ENCODE peak calls at places on chromosomes 12 and 14, in seven cellular contexts. C is HepG2, T is K562, Q is SK-N-SH, H is H1, O is GM12878, Z is HCT116. U is an unnamed sample.
A peak's percentile ranks its signal among the peaks of the same experiment; 100 is the strongest.

GRCh38 chr14:89027097-89027740 is 202.8 kb downstream of the TTC8 start:
- DNase-seq in C (peak; percentile 21), O (no peak), Z (peak; percentile 13), H (peak; percentile 89), Q (no peak), T (peak; percentile 84), U (peak; percentile 53)

GRCh38 chr12:132465269-132466190 is 24.4 kb upstream of the FBRSL1 start:
- DNase-seq in Q (no peak), C (no peak), H (no peak), Z (no peak), O (no peak), T (no peak), U (no peak)

GRCh38 chr14:77025744-77026165 is 2.8 kb downstream of the IRF2BPL start:
- DNase-seq in Q (peak; percentile 58), H (no peak), C (no peak), Z (no peak), T (no peak), O (no peak), U (no peak)

GRCh38 chr12:62862259-62862881 is 72.6 kb downstream of the PPM1H start:
- DNase-seq in Q (no peak), C (no peak), H (no peak), T (no peak), O (no peak), Z (no peak), U (no peak)

GRCh38 chr12:122393822-122394221 is 28.6 kb downstream of the CLIP1 start:
- DNase-seq in C (no peak), H (no peak), T (no peak), Z (no peak), O (no peak), Q (no peak), U (no peak)

GRCh38 chr12:9049520-9050133 is 60.3 kb downstream of the KLRG1 start:
- DNase-seq in O (no peak), H (no peak), Q (peak; percentile 44), C (peak; percentile 46), T (peak; percentile 22), Z (peak; percentile 48), U (peak; percentile 22)

GRCh38 chr14:23365353-23366162 is 586 bp upstream of the EFS start:
- DNase-seq in T (no peak), C (no peak), H (peak; percentile 82), Z (no peak), O (no peak), Q (peak; percentile 81), U (peak; percentile 83)

GRCh38 chr14:59895721-59896120 is 24.2 kb upstream of the LRRC9 start:
- DNase-seq in O (no peak), T (no peak), C (no peak), H (no peak), Z (no peak), Q (no peak), U (no peak)

GRCh38 chr14:26598081-26598671 is 343 bp upstream of the NOVA1 start:
- DNase-seq in C (peak; percentile 77), T (peak; percentile 9), H (peak; percentile 96), O (no peak), Z (no peak), Q (peak; percentile 87), U (peak; percentile 31)

GRCh38 chr12:71725011-71725410 is 29.7 kb upstream of the RAB21 start:
- DNase-seq in T (no peak), C (no peak), O (no peak), Z (no peak), Q (no peak), H (no peak), U (no peak)

GRCh38 chr12:46217686-46218508 is 50.9 kb downstream of the SLC38A1 start:
- DNase-seq in Z (no peak), C (no peak), H (no peak), Q (no peak), T (no peak), O (peak; percentile 90), U (no peak)

GRCh38 chr14:77133718-77134338 is 7.8 kb downstream of the ZDHHC22 start:
- DNase-seq in O (no peak), Q (no peak), Z (no peak), T (peak; percentile 45), H (peak; percentile 84), C (peak; percentile 58), U (peak; percentile 97)

GRCh38 chr12:120739031-120739762 is 13.6 kb downstream of the ACADS start:
- DNase-seq in Z (no peak), C (no peak), T (no peak), H (no peak), O (no peak), Q (no peak), U (no peak)
- TF ChIP-seq JUND in Z (no peak), C (no peak), T (no peak), H (no peak), O (no peak), Q (no peak), U (no peak)

GRCh38 chr12:20404576-20405346 is 36.4 kb downstream of the PDE3A start:
- DNase-seq in T (no peak), Q (peak; percentile 6), Z (no peak), C (no peak), H (no peak), O (no peak), U (no peak)
- TF ChIP-seq JUND in T (no peak), Q (no peak), Z (no peak), C (no peak), H (no peak), O (no peak), U (no peak)

DNA sequence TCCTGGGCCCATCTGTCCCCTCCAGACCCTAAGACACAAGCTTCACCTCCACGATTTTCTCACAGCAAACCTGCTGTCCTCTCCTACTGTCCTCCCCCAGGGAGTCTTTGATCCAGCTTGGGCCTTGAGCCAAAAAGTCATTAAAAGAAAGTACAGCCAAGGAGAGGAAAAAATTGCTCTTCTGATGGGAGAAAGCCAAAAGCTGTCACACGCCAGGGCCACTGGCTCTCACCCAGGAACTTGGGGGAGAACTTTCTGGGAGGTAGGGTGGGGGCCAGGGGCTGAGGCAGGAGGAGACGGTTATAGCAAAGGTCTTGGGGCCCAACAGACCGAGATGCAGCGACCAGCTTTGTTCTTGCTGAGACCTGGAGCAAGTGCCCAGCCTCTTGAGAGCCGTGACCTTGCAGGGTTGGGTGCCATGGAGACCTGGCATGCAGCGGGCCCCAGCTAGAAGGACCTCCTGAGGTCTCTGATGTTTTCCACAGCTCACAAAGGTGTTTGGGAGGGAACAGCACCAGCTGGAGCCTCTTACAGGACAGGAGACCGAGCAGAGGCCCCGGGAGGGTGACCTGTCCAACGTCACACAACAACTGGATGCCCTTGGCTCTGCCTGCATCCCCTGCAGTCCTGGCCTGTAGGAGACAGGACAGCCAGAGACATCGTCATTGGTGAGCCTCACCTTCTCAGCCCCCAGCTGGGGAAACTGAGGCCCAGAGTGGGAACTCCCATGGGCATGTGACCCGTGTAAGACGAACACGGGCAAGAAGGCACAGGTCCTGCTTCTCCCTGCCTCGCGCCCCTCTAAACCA is 124.5 kb downstream of the CALM1 start:
- DNase-seq in C (no peak), O (no peak), T (no peak), H (no peak), Q (no peak), Z (no peak), U (peak; percentile 46)
- TF ChIP-seq JUND in C (no peak), O (no peak), T (no peak), H (no peak), Q (no peak), Z (no peak), U (no peak)

DNA sequence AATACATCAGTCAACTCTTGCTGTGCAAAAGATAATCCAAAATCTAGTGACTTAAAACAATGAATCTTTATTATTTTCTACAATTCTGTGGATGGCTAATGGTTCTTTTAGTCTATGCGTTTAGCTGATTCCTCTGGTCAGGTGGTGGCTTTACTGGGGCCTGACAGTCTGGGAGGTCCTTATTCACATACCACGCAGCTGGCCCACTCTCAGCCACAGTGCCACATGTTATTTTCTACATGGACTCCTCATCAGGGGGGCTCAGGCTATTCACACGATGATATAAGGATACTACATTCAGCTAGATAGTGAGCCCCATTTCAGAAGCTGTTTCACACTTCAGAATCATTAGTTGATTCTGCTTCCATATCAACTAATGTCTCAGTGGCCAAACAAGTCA is 287.5 kb upstream of the MGAT4C start:
- DNase-seq in T (no peak), C (no peak), Z (no peak), O (no peak), H (no peak), Q (no peak), U (no peak)
- TF ChIP-seq JUND in T (no peak), C (no peak), Z (no peak), O (no peak), H (no peak), Q (no peak), U (no peak)